ENCODE peak calls at places on chromosomes 6 and 20, in ten cellular contexts. W is A549; F is endodermal cell; Z is IMR-90; V is BE2C; G is GM23338; S is CD8-positive, alpha-beta T cell; H is H9; B is Caco-2; E is tibial nerve. K is an unnamed sample.
A peak's percentile ranks its signal among the peaks of the same experiment; 100 is the strongest.

GRCh38 chr6:31497595-31498476 is at the start of gene MICB:
- DNase-seq in W (peak; percentile 80), F (peak; percentile 97), Z (peak; percentile 68), V (peak; percentile 46), G (peak; percentile 99), S (peak; percentile 89), H (peak; percentile 96), B (peak; percentile 88), E (peak; percentile 77), K (peak; percentile 77)

GRCh38 chr6:40778186-40778585 is 191.0 kb upstream of the LRFN2 start:
- DNase-seq in W (no peak), F (no peak), Z (peak; percentile 32), V (no peak), G (no peak), S (no peak), H (no peak), B (no peak), E (no peak), K (no peak)

GRCh38 chr20:20946122-20946759 is 159.9 kb downstream of the LINC00237 start:
- DNase-seq in W (no peak), F (no peak), Z (no peak), V (no peak), G (no peak), S (no peak), H (no peak), B (no peak), E (no peak), K (no peak)

GRCh38 chr6:6752129-6752528 is 163.6 kb downstream of the LY86 start:
- DNase-seq in W (no peak), F (peak; percentile 61), Z (peak; percentile 41), V (no peak), G (no peak), S (no peak), H (no peak), B (no peak), E (no peak), K (no peak)

GRCh38 chr6:154842828-154843227 is 109.6 kb downstream of the SCAF8 start:
- DNase-seq in W (no peak), F (no peak), Z (no peak), V (peak; percentile 27), G (no peak), S (no peak), H (no peak), B (no peak), E (no peak), K (no peak)

GRCh38 chr6:7389451-7390217 is at the start of the genes CAGE1 and RIOK1:
- DNase-seq in W (peak; percentile 95), F (peak; percentile 98), Z (peak; percentile 93), V (peak; percentile 97), G (peak; percentile 97), S (peak; percentile 95), H (peak; percentile 96), B (peak; percentile 95), E (peak; percentile 91), K (peak; percentile 98)

GRCh38 chr6:144215932-144216667 is 65.8 kb downstream of the STX11 start:
- DNase-seq in W (peak; percentile 96), F (peak; percentile 98), Z (peak; percentile 98), V (peak; percentile 90), G (peak; percentile 97), S (peak; percentile 92), H (peak; percentile 95), B (peak; percentile 96), E (peak; percentile 99), K (peak; percentile 97)

GRCh38 chr6:108165714-108166663 is at the start of gene NR2E1:
- DNase-seq in W (peak; percentile 3), F (peak; percentile 83), Z (peak; percentile 9), V (no peak), G (peak; percentile 84), S (no peak), H (peak; percentile 80), B (peak; percentile 50), E (no peak), K (no peak)

DNA sequence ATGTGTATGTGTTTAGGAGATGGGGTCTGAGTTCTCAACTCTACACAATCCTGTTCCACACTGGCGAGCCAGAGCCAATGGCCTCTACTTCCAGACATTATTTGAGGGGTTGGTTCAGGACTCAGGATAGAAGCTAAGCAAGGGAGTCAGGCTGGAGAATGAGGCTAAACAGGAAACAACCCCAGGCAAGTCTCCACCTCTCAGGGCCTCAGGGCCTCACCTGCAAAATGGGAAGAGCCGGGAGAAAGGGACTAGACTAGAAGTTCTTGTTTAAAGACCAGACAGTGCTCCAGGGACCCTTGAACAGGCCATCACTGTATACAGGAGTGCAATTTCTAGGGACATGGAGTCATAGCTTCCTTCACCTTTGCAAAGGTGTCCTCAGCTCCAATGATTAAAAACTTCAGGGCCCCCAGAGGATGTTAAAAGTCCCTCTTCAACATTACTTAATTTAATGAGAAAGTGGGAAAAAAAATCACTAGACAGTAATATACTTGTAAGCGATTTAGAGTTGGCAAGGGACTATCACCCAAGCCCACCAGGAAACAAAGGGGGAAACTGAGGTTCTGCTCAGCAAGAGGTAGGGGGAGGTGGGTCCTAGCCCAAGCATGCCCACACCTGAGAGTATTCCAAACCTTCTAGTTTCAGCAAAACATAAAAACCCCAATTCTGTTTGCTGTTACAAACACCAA is 41.7 kb downstream of the ZMYND8 start:
- DNase-seq in W (no peak), F (no peak), Z (no peak), V (no peak), G (no peak), S (no peak), H (no peak), B (no peak), E (no peak), K (no peak)
- H3K4me1 ChIP-seq in W (peaks cover 70% of the 10 kb centered on the region), F (peaks cover 22% of the 10 kb centered on the region), Z (peaks cover 38% of the 10 kb centered on the region), V (peaks cover 10% of the 10 kb centered on the region), G (peaks cover 68% of the 10 kb centered on the region), S (peaks cover 38% of the 10 kb centered on the region), H (peaks cover 27% of the 10 kb centered on the region), B (peaks cover 86% of the 10 kb centered on the region), E (peaks cover 54% of the 10 kb centered on the region), K (peaks cover 54% of the 10 kb centered on the region)

DNA sequence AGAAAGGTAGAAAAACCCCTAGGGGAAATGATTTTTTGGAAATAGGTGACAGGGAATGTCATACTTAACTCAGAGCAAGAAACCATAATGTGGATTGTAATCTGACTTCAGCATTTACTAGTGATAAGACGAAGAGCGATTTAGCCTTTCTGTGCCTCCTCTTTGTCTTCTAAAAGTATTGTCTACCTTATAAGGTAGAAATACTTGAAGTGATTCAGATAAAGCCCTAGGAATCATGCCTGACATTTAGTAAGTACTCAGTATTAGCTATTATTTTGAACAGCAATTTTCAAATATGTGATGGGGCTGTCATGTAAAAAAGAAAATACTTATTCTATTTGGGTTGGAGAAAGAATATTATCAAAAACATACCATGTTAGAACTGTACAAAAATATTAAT is 525.9 kb upstream of the EYS start:
- DNase-seq in W (no peak), F (no peak), Z (no peak), V (no peak), G (no peak), S (no peak), H (no peak), B (no peak), E (no peak), K (no peak)
- TF ChIP-seq CTCF in W (no peak), F (no peak), Z (no peak), V (no peak), G (no peak), S (no peak), H (no peak), B (no peak), E (no peak), K (no peak)

DNA sequence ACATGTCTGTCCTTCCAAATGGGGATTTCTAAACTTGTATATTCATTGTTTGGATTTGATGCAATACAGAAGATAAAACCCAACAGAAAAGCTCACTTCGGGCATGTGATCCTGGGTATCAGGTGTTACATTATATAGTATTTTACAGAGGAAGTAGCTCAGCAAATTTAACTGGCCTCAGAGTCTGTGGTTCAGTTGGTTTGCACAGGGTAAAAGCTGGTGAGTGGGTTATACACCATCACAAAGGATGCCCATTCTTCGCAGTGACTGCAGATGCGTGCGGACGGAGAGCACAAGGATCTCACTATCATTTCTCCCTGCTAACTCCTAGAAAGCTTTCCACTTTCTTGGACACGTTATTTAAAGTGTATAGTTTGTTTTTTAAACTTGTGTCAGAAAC is 236.7 kb downstream of the TMEM242 start:
- DNase-seq in W (no peak), F (no peak), Z (no peak), V (no peak), G (no peak), S (no peak), H (no peak), B (no peak), E (no peak), K (no peak)
- H3K4me1 ChIP-seq in W (no peaks in the 10 kb centered on the region), F (peaks cover 18% of the 10 kb centered on the region), Z (peaks cover 5% of the 10 kb centered on the region), V (peaks cover 30% of the 10 kb centered on the region), G (peaks cover 26% of the 10 kb centered on the region), S (no peaks in the 10 kb centered on the region), H (peaks cover 11% of the 10 kb centered on the region), B (peaks cover 3% of the 10 kb centered on the region), E (peaks cover under 1% of the 10 kb centered on the region), K (peaks cover 13% of the 10 kb centered on the region)

DNA sequence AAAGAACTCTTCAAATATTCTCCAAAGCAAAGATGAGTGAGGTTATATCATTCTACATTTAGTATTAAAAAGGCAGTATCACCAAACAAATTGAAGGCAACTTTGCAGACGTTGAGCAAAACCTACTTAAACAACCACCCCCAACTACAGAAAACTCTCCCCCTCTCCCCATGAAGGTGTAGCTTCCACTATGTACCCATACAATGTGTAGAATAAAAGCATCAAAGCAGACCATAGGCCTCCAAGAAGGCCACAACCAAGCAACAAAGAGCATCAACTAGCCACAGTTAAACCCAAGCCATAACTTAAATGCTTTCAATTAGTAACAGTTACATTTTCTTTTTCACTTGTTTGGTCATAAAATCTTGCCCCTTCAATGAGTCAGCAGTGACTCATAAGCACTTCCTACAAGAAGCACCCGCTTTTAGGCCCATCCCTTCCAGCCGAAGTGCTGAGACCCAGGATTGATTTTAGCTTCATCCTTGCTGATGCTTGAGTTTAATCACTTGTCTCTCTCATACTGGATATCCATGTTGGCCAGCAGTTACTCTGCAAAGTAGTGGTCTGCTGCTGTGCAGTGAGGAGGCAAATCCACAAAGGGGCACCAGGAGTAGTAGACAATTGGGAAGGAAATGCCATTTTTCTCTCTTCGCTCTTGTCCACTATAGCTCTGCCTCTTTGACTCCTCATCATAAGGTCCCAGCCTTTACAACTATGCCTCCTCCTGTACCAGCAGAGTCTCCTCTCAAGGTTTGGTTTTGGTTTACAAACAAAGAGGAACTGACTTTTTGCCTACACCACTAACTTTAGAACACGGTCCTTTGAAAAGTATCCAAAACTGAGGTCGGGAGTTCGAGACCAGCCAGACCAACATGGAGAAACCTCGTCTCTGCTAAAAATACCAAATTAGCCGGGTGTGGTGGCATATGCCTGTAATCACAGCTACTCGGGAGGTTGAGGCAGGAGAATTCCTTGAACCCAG is 8.4 kb upstream of the NUP153 start:
- DNase-seq in W (peak; percentile 70), F (peak; percentile 45), Z (peak; percentile 98), V (no peak), G (no peak), S (peak; percentile 21), H (no peak), B (no peak), E (no peak), K (no peak)
- TF ChIP-seq CTCF in W (no peak), F (no peak), Z (no peak), V (no peak), G (no peak), S (no peak), H (no peak), B (no peak), E (no peak), K (no peak)